ENCODE peak calls at places on chromosomes 11 and 22, in seven cellular contexts. N is HCT116, Q is prostate gland, D is body of pancreas, M is retinal pigment epithelial cell, I is fibroblast of the aortic adventitia, X is GM06990. W is an unnamed sample.

GRCh38 chr22:25153961-25154685 is 45.5 kb upstream of the CRYBB3 start:
- DNase-seq in Q (peak), X (no peak), M (peak), D (peak), I (peak), N (no peak), W (no peak)

GRCh38 chr22:32286290-32286840 is 31.2 kb upstream of the SLC5A4 start:
- DNase-seq in I (no peak), Q (no peak), D (no peak), M (no peak), N (no peak), X (no peak), W (no peak)

GRCh38 chr11:102177974-102178631 is 67.9 kb downstream of the YAP1 start:
- DNase-seq in D (no peak), X (no peak), N (peak), Q (peak), I (peak), M (peak), W (no peak)

GRCh38 chr22:18110194-18110943 is at the start of gene TUBA8:
- DNase-seq in I (peak), N (no peak), X (peak), M (no peak), Q (peak), D (peak), W (peak)

GRCh38 chr11:102940714-102941588 is 14.6 kb downstream of the MMP13 start:
- DNase-seq in M (peak), X (no peak), D (peak), N (peak), Q (peak), I (peak), W (peak)

GRCh38 chr11:23688835-23689234 is 808.0 kb upstream of the LUZP2 start:
- DNase-seq in M (no peak), N (no peak), D (no peak), Q (no peak), X (no peak), I (no peak), W (no peak)

GRCh38 chr11:126290887-126291286 is 8.0 kb downstream of the TIRAP start:
- DNase-seq in D (no peak), X (no peak), Q (no peak), M (no peak), I (no peak), N (no peak), W (no peak)

GRCh38 chr11:12813371-12814225 is 139.4 kb downstream of the TEAD1 start:
- DNase-seq in D (no peak), N (no peak), X (no peak), I (peak), M (no peak), Q (no peak), W (no peak)

DNA sequence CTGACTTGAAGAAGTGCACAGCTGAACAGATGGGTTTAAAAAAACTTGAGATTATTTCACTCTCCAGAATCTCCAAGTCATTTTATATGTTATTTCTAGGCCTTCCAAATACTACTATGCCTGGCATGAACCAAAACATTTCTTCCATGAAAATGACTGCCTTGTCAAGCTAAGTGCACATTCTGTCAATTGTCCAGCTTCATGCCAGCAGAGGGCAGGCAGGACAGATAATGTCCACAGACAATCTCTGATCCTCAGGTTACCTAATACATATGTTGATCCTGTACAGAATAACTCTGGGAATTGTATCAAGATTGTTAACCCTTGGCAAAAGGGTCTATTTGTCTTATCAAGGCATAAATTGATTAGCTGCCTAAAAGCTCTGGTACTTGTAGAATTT is 229.5 kb downstream of the AASDHPPT start:
- DNase-seq in N (no peak), X (no peak), D (no peak), Q (no peak), M (no peak), I (peak), W (no peak)
- TF ChIP-seq CTCF in N (peak), X (no peak), D (no peak), Q (no peak), M (peak), I (no peak), W (no peak)

DNA sequence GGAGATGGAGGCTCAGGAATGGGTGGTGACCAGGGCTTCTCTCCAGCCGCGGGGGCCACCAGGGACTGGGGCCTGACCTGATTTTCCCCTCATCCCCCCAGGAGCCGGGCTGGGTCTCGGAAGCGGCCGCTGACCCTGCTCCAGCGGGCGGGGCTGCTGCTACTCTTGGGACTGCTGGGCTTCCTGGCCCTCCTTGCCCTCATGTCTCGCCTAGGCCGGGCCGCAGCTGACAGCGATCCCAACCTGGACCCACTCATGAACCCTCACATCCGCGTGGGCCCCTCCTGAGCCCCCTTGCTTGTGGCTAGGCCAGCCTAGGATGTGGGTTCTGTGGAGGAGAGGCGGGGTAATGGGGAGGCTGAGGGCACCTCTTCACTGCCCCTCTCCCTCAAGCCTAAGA is 3.8 kb downstream of the ZFPL1 start:
- DNase-seq in D (no peak), Q (no peak), N (no peak), I (no peak), M (no peak), X (no peak), W (no peak)
- TF ChIP-seq CTCF in D (no peak), Q (no peak), N (no peak), I (no peak), M (no peak), X (no peak), W (no peak)

DNA sequence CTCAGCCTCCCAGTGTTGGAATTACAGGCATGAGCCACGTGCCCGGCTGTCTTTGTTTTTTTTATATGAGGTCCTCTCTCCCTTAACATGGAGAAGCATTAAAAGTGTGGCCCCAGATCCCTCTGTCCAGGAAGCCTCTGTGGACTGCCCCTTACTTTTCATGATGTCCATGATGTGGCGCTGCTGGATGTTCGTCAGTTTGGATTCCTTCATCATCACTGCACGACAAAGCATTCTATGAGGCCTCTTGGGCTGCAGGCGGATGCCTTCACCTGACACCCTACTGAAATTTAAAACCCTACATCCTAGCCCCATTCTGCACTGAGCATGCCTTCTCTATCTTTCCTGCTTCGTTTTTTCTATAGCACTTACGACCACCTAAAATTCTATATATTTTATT is 2.1 kb downstream of the C22orf23 start:
- DNase-seq in N (no peak), X (no peak), Q (no peak), M (no peak), I (no peak), D (no peak), W (no peak)
- TF ChIP-seq CTCF in N (no peak), X (no peak), Q (no peak), M (peak), I (no peak), D (no peak), W (no peak)

DNA sequence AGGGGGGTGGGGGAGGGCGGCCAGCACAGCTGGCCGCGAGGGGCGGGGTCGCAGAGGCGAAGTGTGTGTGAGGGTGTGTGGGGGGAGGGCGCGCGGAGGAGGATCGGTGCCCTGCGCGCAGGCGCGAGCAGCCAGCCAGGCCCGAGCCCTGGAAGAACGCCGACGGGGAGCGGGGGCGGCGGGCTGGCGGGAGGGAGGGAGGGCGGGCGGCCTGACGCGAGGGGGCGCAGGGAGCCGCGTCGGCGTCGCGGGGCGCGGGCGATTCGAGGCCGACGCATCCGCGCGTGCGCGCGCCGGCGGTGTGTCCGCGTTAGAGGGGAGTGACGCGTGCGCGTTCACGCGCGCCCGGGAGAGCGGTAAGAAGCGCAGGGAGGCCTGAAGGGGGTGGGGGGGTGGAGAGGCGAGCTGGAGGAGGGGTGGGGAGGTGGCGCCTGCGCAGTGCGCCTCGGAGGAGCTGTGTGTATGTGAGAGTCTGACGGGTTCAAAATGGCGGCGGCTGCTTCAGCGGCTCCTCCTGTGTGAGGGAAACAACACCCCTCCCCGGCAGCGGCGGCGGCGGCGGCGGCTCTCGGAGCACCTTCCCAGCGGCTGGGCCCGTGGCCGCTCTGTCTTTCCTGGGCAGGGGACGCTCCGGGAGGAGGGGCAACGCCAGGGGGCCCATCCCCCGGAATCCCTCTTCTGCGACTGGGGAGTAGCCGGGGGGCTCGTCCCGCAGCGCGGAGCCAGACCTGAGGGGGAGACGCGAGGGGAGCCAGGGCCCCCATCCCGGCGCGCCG is at the start of gene KDM2A:
- DNase-seq in N (peak), D (peak), X (peak), I (peak), Q (peak), M (peak), W (peak)
- TF ChIP-seq CTCF in N (no peak), D (peak), X (no peak), I (no peak), Q (peak), M (no peak), W (no peak)

GRCh38 chr22:23787910-23788309 is 1.1 kb downstream of the SMARCB1 start:
- DNase-seq in Q (no peak), N (no peak), X (no peak), M (no peak), D (no peak), I (no peak), W (no peak)
- TF ChIP-seq CTCF in Q (no peak), N (no peak), X (no peak), M (no peak), D (no peak), I (no peak), W (no peak)

DNA sequence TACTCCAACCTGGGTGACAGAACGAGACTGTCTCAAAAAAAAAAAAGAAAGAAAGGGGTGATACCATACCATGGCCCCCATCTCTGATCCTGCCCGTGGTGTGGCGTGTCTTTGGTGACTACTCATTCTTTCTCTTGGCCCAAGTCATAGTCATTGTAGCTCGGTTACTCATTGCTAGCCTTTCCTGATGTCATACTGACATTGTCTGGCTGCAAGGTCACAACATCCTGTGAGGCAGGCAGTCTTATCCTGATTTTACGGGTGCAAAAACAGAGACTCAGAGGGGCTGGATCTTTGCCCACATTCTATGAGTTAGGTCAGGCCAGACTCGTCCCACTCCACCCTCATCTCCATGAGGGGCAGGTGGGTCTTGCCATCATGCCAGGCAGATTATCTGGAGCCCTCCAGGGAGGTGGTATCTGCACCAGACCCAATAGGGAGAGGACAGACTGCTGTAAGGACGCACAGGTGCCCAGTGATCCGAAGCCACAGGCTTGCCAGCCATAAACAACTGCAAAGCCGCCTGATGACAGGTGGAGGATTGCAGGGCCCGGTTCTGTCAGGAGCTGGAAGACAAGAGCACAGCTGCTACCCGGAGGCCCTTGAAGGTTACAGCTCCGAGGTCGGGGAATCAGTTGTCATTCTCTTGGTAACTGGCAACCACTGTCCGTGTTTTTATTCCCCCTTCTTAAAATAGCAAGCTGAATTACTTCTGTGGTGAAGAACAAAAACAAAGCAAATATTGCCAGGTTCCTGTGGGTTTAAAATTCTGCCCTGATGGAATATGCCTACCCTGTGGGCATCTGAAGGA is 13.8 kb downstream of the TOM1 start:
- DNase-seq in N (no peak), M (no peak), D (peak), Q (no peak), I (peak), X (no peak), W (no peak)
- TF ChIP-seq CTCF in N (no peak), M (no peak), D (no peak), Q (no peak), I (no peak), X (no peak), W (no peak)

W was measured in GM20000.